ENCODE peak calls at places on chromosomes 4 and X, in six cellular contexts. U, Y, Q, L, G and H are unnamed samples.

GRCh38 chr4:109739547-109739946 is 9.7 kb upstream of the PLA2G12A start:
- DNase-seq in Q (peak; percentile 19), L (no peak), U (no peak), G (no peak), Y (no peak), H (no peak)

GRCh38 chrX:47217121-47217851 is 1.2 kb upstream of the CDK16 start:
- DNase-seq in L (peak; percentile 50), U (no peak), Q (peak; percentile 86), Y (no peak), G (peak; percentile 82), H (no peak)

GRCh38 chr4:77818077-77818666 is 996 bp downstream of the CNOT6L start:
- DNase-seq in Y (peak; percentile 88), Q (peak; percentile 87), U (no peak), G (peak; percentile 85), L (peak; percentile 85), H (peak; percentile 90)

GRCh38 chr4:47733506-47733905 is 104.4 kb downstream of the CORIN start:
- DNase-seq in G (peak; percentile 12), U (no peak), L (no peak), Y (no peak), Q (no peak), H (no peak)

GRCh38 chr4:145452447-145453162 is 29.0 kb upstream of the SMAD1 start:
- DNase-seq in Q (peak; percentile 21), Y (no peak), U (no peak), L (no peak), G (no peak), H (no peak)

GRCh38 chr4:85399270-85399669 is 75.7 kb upstream of the ARHGAP24 start:
- DNase-seq in Y (no peak), Q (no peak), G (no peak), U (no peak), L (no peak), H (no peak)

GRCh38 chrX:145751943-145752342 is 65.7 kb upstream of the SLITRK2 start:
- DNase-seq in Q (no peak), L (no peak), Y (no peak), G (no peak), U (no peak), H (no peak)

GRCh38 chrX:49176421-49177326 is 5.0 kb downstream of the PLP2 start:
- DNase-seq in Q (peak; percentile 74), Y (no peak), L (peak; percentile 56), G (no peak), U (no peak), H (no peak)

GRCh38 chr4:121728798-121729226 is 32.0 kb upstream of the ANXA5 start:
- DNase-seq in G (no peak), Y (no peak), L (no peak), U (no peak), Q (peak; percentile 77), H (no peak)

GRCh38 chr4:16253127-16253960 is 27.1 kb upstream of the TAPT1 start:
- DNase-seq in Q (peak; percentile 64), G (no peak), L (no peak), U (no peak), Y (no peak), H (no peak)

GRCh38 chr4:15778742-15779231 is 659 bp downstream of the CD38 start:
- DNase-seq in Q (no peak), Y (no peak), U (no peak), L (peak; percentile 80), G (peak; percentile 18), H (peak; percentile 28)

GRCh38 chr4:132587626-132588025 is 561.5 kb upstream of the PCDH10 start:
- DNase-seq in U (no peak), Q (no peak), L (no peak), Y (no peak), G (no peak), H (no peak)

GRCh38 chrX:39133971-39134370 is 332.7 kb downstream of the MID1IP1 start:
- DNase-seq in Y (no peak), L (no peak), G (peak; percentile 15), Q (no peak), U (no peak), H (no peak)

GRCh38 chr4:37685726-37686372 is 327 bp downstream of the RELL1 start:
- DNase-seq in Y (peak; percentile 78), G (peak; percentile 81), Q (no peak), L (no peak), U (no peak), H (peak; percentile 59)

GRCh38 chr4:118290951-118291350 is 61.9 kb downstream of the PRSS12 start:
- DNase-seq in Y (no peak), Q (no peak), L (no peak), U (no peak), G (no peak), H (no peak)
- H3K36me3 ChIP-seq in Y (no peaks in the 10 kb centered on the region), Q (peaks cover 4% of the 10 kb centered on the region), L (no peaks in the 10 kb centered on the region), U (no peaks in the 10 kb centered on the region), G (no peaks in the 10 kb centered on the region), H (peaks cover 37% of the 10 kb centered on the region)

GRCh38 chr4:7837597-7838135 is 102.0 kb downstream of the AFAP1 start:
- DNase-seq in U (no peak), Q (no peak), Y (no peak), G (no peak), L (no peak), H (no peak)

GRCh38 chr4:7842384-7843279 is 97.0 kb downstream of the AFAP1 start:
- DNase-seq in L (no peak), G (peak; percentile 65), U (no peak), Q (peak; percentile 92), Y (peak; percentile 91), H (no peak)

GRCh38 chr4:7841071-7841470 is 98.6 kb downstream of the AFAP1 start:
- DNase-seq in Q (no peak), G (no peak), U (no peak), Y (no peak), L (no peak), H (no peak)

GRCh38 chr4:7839856-7840255 is 99.8 kb downstream of the AFAP1 start:
- DNase-seq in U (no peak), G (no peak), L (no peak), Q (no peak), Y (no peak), H (no peak)

GRCh38 chr4:7838136-7838782 is 101.4 kb downstream of the AFAP1 start:
- DNase-seq in Q (no peak), Y (no peak), U (no peak), L (no peak), G (no peak), H (no peak)
- H3K36me3 ChIP-seq in Q (peaks cover 4% of the 10 kb centered on the region), Y (no peaks in the 10 kb centered on the region), U (no peaks in the 10 kb centered on the region), L (peaks cover 5% of the 10 kb centered on the region), G (no peaks in the 10 kb centered on the region), H (peaks cover 3% of the 10 kb centered on the region)

DNA sequence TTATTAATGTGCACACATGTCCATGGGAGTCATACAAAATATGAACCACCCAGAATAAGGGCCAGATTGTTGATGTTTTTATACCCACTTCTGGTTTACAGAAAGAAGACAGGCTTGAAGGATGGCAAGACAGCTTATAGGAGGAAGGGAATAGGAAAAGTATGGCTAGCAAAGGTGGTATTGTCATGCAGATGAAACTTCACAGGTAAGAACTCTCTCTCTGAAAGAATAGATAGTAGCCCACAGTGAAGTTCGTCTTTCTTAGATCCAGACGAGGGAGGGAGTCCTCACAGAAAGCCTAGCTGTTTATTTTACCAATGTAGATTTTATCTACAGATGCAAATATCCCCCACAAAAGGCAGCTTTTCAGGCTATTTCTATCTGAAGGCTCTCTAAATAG is 43.7 kb upstream of the SPIN4 start:
- DNase-seq in Q (no peak), G (no peak), Y (no peak), U (no peak), L (no peak), H (no peak)
- H3K36me3 ChIP-seq in Q (no peaks in the 10 kb centered on the region), G (no peaks in the 10 kb centered on the region), Y (no peaks in the 10 kb centered on the region), U (no peaks in the 10 kb centered on the region), L (no peaks in the 10 kb centered on the region), H (no peaks in the 10 kb centered on the region)

GRCh38 chr4:10074767-10075105 is 41.9 kb downstream of the WDR1 start:
- DNase-seq in G (no peak), Y (no peak), U (no peak), Q (peak; percentile 46), L (no peak), H (no peak)
- H3K36me3 ChIP-seq in G (no peaks in the 10 kb centered on the region), Y (peaks cover 71% of the 10 kb centered on the region), U (peaks cover 53% of the 10 kb centered on the region), Q (peaks cover 42% of the 10 kb centered on the region), L (peaks cover 73% of the 10 kb centered on the region), H (peaks cover 58% of the 10 kb centered on the region)